ENCODE peak calls at places on chromosome 18, in five cellular contexts. C is HFFc6, V is epithelial cell of proximal tubule, M is progenitor cell of endocrine pancreas, U is tibial nerve. K is an unnamed sample.

GRCh38 chr18:60053747-60054304 is 154.0 kb downstream of the PMAIP1 start:
- DNase-seq in C (peak; percentile 98), V (peak; percentile 100), M (no peak), U (no peak), K (no peak)

GRCh38 chr18:38948436-38948835 is 1382.8 kb upstream of the CELF4 start:
- DNase-seq in C (no peak), V (no peak), M (no peak), U (no peak), K (no peak)

GRCh38 chr18:60775978-60776377 is 403.4 kb upstream of the MC4R start:
- DNase-seq in C (no peak), V (no peak), M (no peak), U (no peak), K (no peak)

GRCh38 chr18:48729421-48729820 is 190.6 kb downstream of the CTIF start:
- DNase-seq in C (no peak), V (no peak), M (no peak), U (no peak), K (no peak)

GRCh38 chr18:51498085-51498855 is 300.8 kb upstream of the MEX3C start:
- DNase-seq in C (no peak), V (no peak), M (no peak), U (no peak), K (no peak)

GRCh38 chr18:31716362-31716761 is 32.0 kb upstream of the B4GALT6 start:
- DNase-seq in C (no peak), V (no peak), M (no peak), U (no peak), K (no peak)

GRCh38 chr18:22494771-22495170 is 77.1 kb upstream of the CTAGE1 start:
- DNase-seq in C (peak; percentile 51), V (no peak), M (no peak), U (no peak), K (no peak)

GRCh38 chr18:70195852-70196434 is 9.5 kb downstream of the RTTN start:
- DNase-seq in C (peak; percentile 61), V (no peak), M (no peak), U (peak; percentile 29), K (no peak)

GRCh38 chr18:48405108-48405507 is 4.1 kb downstream of the ZBTB7C start:
- DNase-seq in C (peak; percentile 43), V (no peak), M (no peak), U (no peak), K (no peak)

GRCh38 chr18:66655407-66655806 is 51.5 kb upstream of the CDH19 start:
- DNase-seq in C (no peak), V (no peak), M (no peak), U (no peak), K (no peak)

GRCh38 chr18:7516505-7517117 is 50.5 kb upstream of the PTPRM start:
- DNase-seq in C (no peak), V (no peak), M (no peak), U (no peak), K (no peak)

GRCh38 chr18:63319383-63320040 is at the start of gene BCL2:
- DNase-seq in C (no peak), V (no peak), M (no peak), U (peak; percentile 42), K (no peak)

GRCh38 chr18:10321576-10321975 is 132.9 kb upstream of the APCDD1 start:
- DNase-seq in C (no peak), V (no peak), M (no peak), U (no peak), K (no peak)

GRCh38 chr18:2656237-2657042 is 914 bp downstream of the SMCHD1 start:
- DNase-seq in C (peak; percentile 19), V (no peak), M (peak; percentile 16), U (peak; percentile 27), K (peak; percentile 75)

GRCh38 chr18:70464343-70465114 is 175.7 kb downstream of the SOCS6 start:
- DNase-seq in C (peak; percentile 60), V (peak; percentile 7), M (peak; percentile 37), U (peak; percentile 80), K (peak; percentile 74)

GRCh38 chr18:9828794-9829712 is 56.7 kb upstream of the TXNDC2 start:
- DNase-seq in C (no peak), V (no peak), M (no peak), U (no peak), K (no peak)

GRCh38 chr18:8724452-8724851 is 19.1 kb downstream of the MTCL1 start:
- DNase-seq in C (no peak), V (no peak), M (no peak), U (no peak), K (no peak)

GRCh38 chr18:45330170-45330594 is 285.1 kb upstream of the SLC14A2 start:
- DNase-seq in C (no peak), V (no peak), M (no peak), U (no peak), K (no peak)

GRCh38 chr18:80210312-80211083 is 36.8 kb downstream of the PARD6G start:
- DNase-seq in C (no peak), V (no peak), M (no peak), U (no peak), K (no peak)

GRCh38 chr18:49527631-49528327 is 34.1 kb upstream of the LIPG start:
- DNase-seq in C (no peak), V (no peak), M (no peak), U (no peak), K (no peak)

GRCh38 chr18:59881728-59882685 is 17.8 kb upstream of the PMAIP1 start:
- DNase-seq in C (peak; percentile 57), V (no peak), M (no peak), U (no peak), K (peak; percentile 53)

GRCh38 chr18:22067109-22067508 is 102.3 kb upstream of the GATA6 start:
- DNase-seq in C (no peak), V (no peak), M (no peak), U (no peak), K (no peak)

GRCh38 chr18:22471546-22472131 is 53.9 kb upstream of the CTAGE1 start:
- DNase-seq in C (peak; percentile 26), V (peak; percentile 6), M (no peak), U (no peak), K (no peak)

GRCh38 chr18:48787523-48788151 is 163.1 kb downstream of the SMAD7 start:
- DNase-seq in C (no peak), V (no peak), M (no peak), U (no peak), K (peak; percentile 36)

GRCh38 chr18:32552421-32553030 is 81.8 kb upstream of the GAREM1 start:
- DNase-seq in C (peak; percentile 9), V (no peak), M (peak; percentile 23), U (peak; percentile 82), K (no peak)

GRCh38 chr18:32160547-32160946 is 29.3 kb upstream of the MEP1B start:
- DNase-seq in C (no peak), V (no peak), M (no peak), U (no peak), K (no peak)

GRCh38 chr18:2994603-2995432 is 18.1 kb downstream of the LPIN2 start:
- DNase-seq in C (no peak), V (no peak), M (no peak), U (no peak), K (no peak)

GRCh38 chr18:8507361-8507760 is 101.9 kb upstream of the RAB12 start:
- DNase-seq in C (no peak), V (no peak), M (no peak), U (no peak), K (no peak)

GRCh38 chr18:68480196-68480595 is 234.7 kb downstream of the TMX3 start:
- DNase-seq in C (no peak), V (no peak), M (no peak), U (no peak), K (no peak)

GRCh38 chr18:34796013-34796657 is 86.0 kb downstream of the DTNA start:
- DNase-seq in C (no peak), V (no peak), M (no peak), U (no peak), K (no peak)

GRCh38 chr18:49031511-49032188 is 80.9 kb upstream of the SMAD7 start:
- DNase-seq in C (no peak), V (no peak), M (no peak), U (no peak), K (peak; percentile 98)

GRCh38 chr18:55982992-55983391 is 395.0 kb upstream of the TCF4 start:
- DNase-seq in C (peak; percentile 18), V (no peak), M (no peak), U (no peak), K (no peak)

GRCh38 chr18:55983433-55983832 is 395.4 kb upstream of the TCF4 start:
- DNase-seq in C (peak; percentile 10), V (no peak), M (no peak), U (no peak), K (no peak)

DNA sequence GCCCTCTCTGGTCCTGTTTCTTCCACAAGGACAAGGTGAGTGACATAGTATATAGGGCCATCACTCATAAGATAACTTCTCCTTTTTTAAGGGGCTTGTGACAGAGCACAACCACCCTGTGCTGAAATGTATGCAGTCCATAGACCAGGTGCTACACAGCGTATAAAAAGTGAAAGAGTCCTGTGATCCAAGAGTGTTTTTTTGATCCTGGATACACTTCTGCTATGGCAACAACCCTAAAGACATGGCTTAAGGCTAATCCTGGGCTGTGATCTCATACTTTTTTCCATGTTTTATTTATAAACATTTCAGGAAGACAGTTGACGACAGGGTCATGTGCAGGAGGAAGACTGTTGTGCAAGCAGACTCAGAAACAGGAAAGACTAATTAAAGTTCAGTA is 400.5 kb upstream of the TCF4 start:
- DNase-seq in C (peak; percentile 80), V (no peak), M (no peak), U (no peak), K (no peak)
- TF ChIP-seq CTCF in C (no peak), V (no peak), M (no peak), U (no peak), K (no peak)

GRCh38 chr18:78965917-78966878 is 13.4 kb upstream of the SALL3 start:
- DNase-seq in C (no peak), V (no peak), M (no peak), U (no peak), K (no peak)
- TF ChIP-seq CTCF in C (no peak), V (no peak), M (no peak), U (no peak), K (no peak)

GRCh38 chr18:58862851-58863538 is 1.7 kb upstream of the ZNF532 start:
- DNase-seq in C (no peak), V (no peak), M (no peak), U (no peak), K (no peak)

GRCh38 chr18:58866261-58867232 is 1.9 kb downstream of the ZNF532 start:
- DNase-seq in C (no peak), V (no peak), M (no peak), U (no peak), K (no peak)

GRCh38 chr18:58863539-58864145 is 1.0 kb upstream of the ZNF532 start:
- DNase-seq in C (no peak), V (no peak), M (peak; percentile 40), U (no peak), K (no peak)

GRCh38 chr18:58865714-58866113 is 1.0 kb downstream of the ZNF532 start:
- DNase-seq in C (no peak), V (no peak), M (no peak), U (no peak), K (no peak)

GRCh38 chr18:58865009-58865345 is 300 bp downstream of the ZNF532 start:
- DNase-seq in C (no peak), V (no peak), M (no peak), U (no peak), K (no peak)
- TF ChIP-seq CTCF in C (no peak), V (no peak), M (no peak), U (no peak), K (no peak)

GRCh38 chr18:53702480-53702879 is 522.0 kb downstream of the MBD2 start:
- DNase-seq in C (no peak), V (no peak), M (no peak), U (no peak), K (no peak)

GRCh38 chr18:53701697-53702096 is 522.8 kb downstream of the MBD2 start:
- DNase-seq in C (no peak), V (no peak), M (no peak), U (no peak), K (no peak)

GRCh38 chr18:53698907-53699306 is 525.6 kb downstream of the MBD2 start:
- DNase-seq in C (no peak), V (no peak), M (peak; percentile 22), U (no peak), K (no peak)
- TF ChIP-seq CTCF in C (peak; percentile 46), V (peak; percentile 94), M (peak; percentile 77), U (no peak), K (no peak)

K was measured in CD14-positive monocyte.